ENCODE peak calls at places on chromosomes 7 and 10, in six cellular contexts. One of them, this sample, is unnamed.

GRCh38 chr10:59181668-59182067 is 5.2 kb downstream of the PHYHIPL start:
- DNase-seq in Peyer's patch: peak; percentile 44
- DNase-seq in HuH-7: peak; percentile 40
- DNase-seq in amniotic epithelial cell: peak; percentile 20
- DNase-seq in epithelial cell of esophagus: peak; percentile 81
- DNase-seq in fibroblast of the aortic adventitia: peak; percentile 72
- DNase-seq in this sample: peak; percentile 80

GRCh38 chr7:2022021-2022409 is 210.7 kb downstream of the MAD1L1 start:
- DNase-seq in Peyer's patch: no peak
- DNase-seq in HuH-7: no peak
- DNase-seq in amniotic epithelial cell: no peak
- DNase-seq in epithelial cell of esophagus: no peak
- DNase-seq in fibroblast of the aortic adventitia: no peak
- DNase-seq in this sample: no peak

GRCh38 chr7:19747740-19748339 is 25.6 kb downstream of the TMEM196 start:
- DNase-seq in Peyer's patch: no peak
- DNase-seq in HuH-7: peak; percentile 14
- DNase-seq in amniotic epithelial cell: peak; percentile 9
- DNase-seq in epithelial cell of esophagus: peak; percentile 54
- DNase-seq in fibroblast of the aortic adventitia: peak; percentile 73
- DNase-seq in this sample: peak; percentile 68

GRCh38 chr7:127798023-127798422 is 146.0 kb downstream of the SND1 start:
- DNase-seq in Peyer's patch: no peak
- DNase-seq in HuH-7: no peak
- DNase-seq in amniotic epithelial cell: peak; percentile 21
- DNase-seq in epithelial cell of esophagus: peak; percentile 27
- DNase-seq in fibroblast of the aortic adventitia: peak; percentile 53
- DNase-seq in this sample: no peak

GRCh38 chr7:73338321-73338720 is 10.4 kb downstream of the FKBP6 start:
- DNase-seq in Peyer's patch: no peak
- DNase-seq in HuH-7: no peak
- DNase-seq in amniotic epithelial cell: peak; percentile 6
- DNase-seq in epithelial cell of esophagus: no peak
- DNase-seq in fibroblast of the aortic adventitia: peak; percentile 63
- DNase-seq in this sample: no peak

GRCh38 chr10:72888151-72888638 is 5.3 kb upstream of the OIT3 start:
- DNase-seq in Peyer's patch: no peak
- DNase-seq in HuH-7: no peak
- DNase-seq in amniotic epithelial cell: peak; percentile 7
- DNase-seq in epithelial cell of esophagus: no peak
- DNase-seq in fibroblast of the aortic adventitia: no peak
- DNase-seq in this sample: no peak

GRCh38 chr7:30859940-30860623 is 51.6 kb upstream of the AQP1 start:
- DNase-seq in Peyer's patch: no peak
- DNase-seq in HuH-7: no peak
- DNase-seq in amniotic epithelial cell: no peak
- DNase-seq in epithelial cell of esophagus: no peak
- DNase-seq in fibroblast of the aortic adventitia: no peak
- DNase-seq in this sample: peak; percentile 29

GRCh38 chr10:95569368-95569767 is 8.2 kb upstream of the SORBS1 start:
- DNase-seq in Peyer's patch: no peak
- DNase-seq in HuH-7: no peak
- DNase-seq in amniotic epithelial cell: peak; percentile 59
- DNase-seq in epithelial cell of esophagus: peak; percentile 26
- DNase-seq in fibroblast of the aortic adventitia: peak; percentile 10
- DNase-seq in this sample: no peak

GRCh38 chr10:113226404-113226803 is 276.4 kb downstream of the TCF7L2 start:
- DNase-seq in Peyer's patch: no peak
- DNase-seq in HuH-7: no peak
- DNase-seq in amniotic epithelial cell: no peak
- DNase-seq in epithelial cell of esophagus: no peak
- DNase-seq in fibroblast of the aortic adventitia: no peak
- DNase-seq in this sample: peak; percentile 12

GRCh38 chr7:27677912-27678612 is 15.4 kb upstream of the HIBADH start:
- DNase-seq in Peyer's patch: no peak
- DNase-seq in HuH-7: no peak
- DNase-seq in amniotic epithelial cell: peak; percentile 95
- DNase-seq in epithelial cell of esophagus: peak; percentile 93
- DNase-seq in fibroblast of the aortic adventitia: peak; percentile 94
- DNase-seq in this sample: peak; percentile 100

GRCh38 chr10:60271319-60272040 is 118.2 kb downstream of the ANK3 start:
- DNase-seq in Peyer's patch: no peak
- DNase-seq in HuH-7: no peak
- DNase-seq in amniotic epithelial cell: no peak
- DNase-seq in epithelial cell of esophagus: no peak
- DNase-seq in fibroblast of the aortic adventitia: no peak
- DNase-seq in this sample: no peak

GRCh38 chr7:17769918-17770317 is 170.4 kb downstream of the SNX13 start:
- DNase-seq in Peyer's patch: peak; percentile 81
- DNase-seq in HuH-7: peak; percentile 33
- DNase-seq in amniotic epithelial cell: peak; percentile 69
- DNase-seq in epithelial cell of esophagus: peak; percentile 76
- DNase-seq in fibroblast of the aortic adventitia: peak; percentile 77
- DNase-seq in this sample: peak; percentile 80

GRCh38 chr10:25017247-25017590 is 807 bp downstream of the THNSL1 start:
- DNase-seq in Peyer's patch: peak; percentile 57
- DNase-seq in HuH-7: peak; percentile 19
- DNase-seq in amniotic epithelial cell: peak; percentile 22
- DNase-seq in epithelial cell of esophagus: peak; percentile 30
- DNase-seq in fibroblast of the aortic adventitia: no peak
- DNase-seq in this sample: peak; percentile 15